ENCODE peak calls at places on chromosomes 11 and 22, in eight cellular contexts. One of them, this sample, is unnamed.
A peak's percentile ranks its signal among the peaks of the same experiment; 100 is the strongest.

GRCh38 chr11:61983419-61983818 is 16.0 kb upstream of the FTH1 start:
- DNase-seq in aorta: peak; percentile 18
- DNase-seq in adrenal gland: peak; percentile 98
- DNase-seq in cardiac muscle cell: no peak
- DNase-seq in Karpas-422: no peak
- DNase-seq in SK-N-SH: no peak
- DNase-seq in fibroblast of lung: no peak
- DNase-seq in pancreas: peak; percentile 86
- DNase-seq in this sample: no peak

GRCh38 chr11:134515081-134515960 is 103.3 kb upstream of the B3GAT1 start:
- DNase-seq in cardiac muscle cell: no peak
- DNase-seq in adrenal gland: no peak
- DNase-seq in fibroblast of lung: no peak
- DNase-seq in SK-N-SH: no peak
- DNase-seq in Karpas-422: no peak
- DNase-seq in pancreas: no peak
- DNase-seq in aorta: no peak
- DNase-seq in this sample: no peak

GRCh38 chr11:40306938-40307548 is 1152.4 kb downstream of the LRRC4C start:
- DNase-seq in fibroblast of lung: peak; percentile 67
- DNase-seq in Karpas-422: peak; percentile 73
- DNase-seq in pancreas: no peak
- DNase-seq in cardiac muscle cell: peak; percentile 56
- DNase-seq in aorta: no peak
- DNase-seq in SK-N-SH: peak; percentile 60
- DNase-seq in adrenal gland: no peak
- DNase-seq in this sample: no peak

GRCh38 chr11:69344570-69345145 is 50.7 kb downstream of the MYEOV start:
- DNase-seq in cardiac muscle cell: no peak
- DNase-seq in SK-N-SH: no peak
- DNase-seq in adrenal gland: no peak
- DNase-seq in aorta: no peak
- DNase-seq in fibroblast of lung: no peak
- DNase-seq in Karpas-422: no peak
- DNase-seq in pancreas: no peak
- DNase-seq in this sample: no peak

GRCh38 chr11:119389611-119390254 is 8.2 kb upstream of the USP2 start:
- DNase-seq in Karpas-422: peak; percentile 69
- DNase-seq in cardiac muscle cell: no peak
- DNase-seq in pancreas: no peak
- DNase-seq in adrenal gland: no peak
- DNase-seq in fibroblast of lung: no peak
- DNase-seq in SK-N-SH: no peak
- DNase-seq in aorta: no peak
- DNase-seq in this sample: no peak

GRCh38 chr11:121615506-121615905 is 162.7 kb upstream of the SORL1-AS1 start:
- DNase-seq in SK-N-SH: no peak
- DNase-seq in Karpas-422: no peak
- DNase-seq in fibroblast of lung: peak; percentile 28
- DNase-seq in adrenal gland: no peak
- DNase-seq in aorta: no peak
- DNase-seq in cardiac muscle cell: no peak
- DNase-seq in pancreas: no peak
- DNase-seq in this sample: no peak

GRCh38 chr11:123188508-123189165 is 6.4 kb downstream of the CLMP start:
- DNase-seq in aorta: peak; percentile 59
- DNase-seq in pancreas: no peak
- DNase-seq in fibroblast of lung: peak; percentile 97
- DNase-seq in cardiac muscle cell: no peak
- DNase-seq in Karpas-422: no peak
- DNase-seq in adrenal gland: no peak
- DNase-seq in SK-N-SH: no peak
- DNase-seq in this sample: no peak

GRCh38 chr11:43035011-43035564 is 276.7 kb upstream of the API5 start:
- DNase-seq in cardiac muscle cell: no peak
- DNase-seq in pancreas: peak; percentile 5
- DNase-seq in Karpas-422: no peak
- DNase-seq in fibroblast of lung: no peak
- DNase-seq in adrenal gland: no peak
- DNase-seq in SK-N-SH: no peak
- DNase-seq in aorta: no peak
- DNase-seq in this sample: no peak

GRCh38 chr22:36853407-36854099 is 7.3 kb upstream of the NCF4 start:
- DNase-seq in adrenal gland: peak; percentile 72
- DNase-seq in fibroblast of lung: peak; percentile 33
- DNase-seq in aorta: peak; percentile 89
- DNase-seq in Karpas-422: peak; percentile 97
- DNase-seq in cardiac muscle cell: peak; percentile 51
- DNase-seq in SK-N-SH: peak; percentile 70
- DNase-seq in pancreas: peak; percentile 28
- DNase-seq in this sample: peak; percentile 10

GRCh38 chr11:18137186-18137800 is 4.9 kb downstream of the MRGPRX3 start:
- DNase-seq in cardiac muscle cell: no peak
- DNase-seq in Karpas-422: no peak
- DNase-seq in aorta: no peak
- DNase-seq in pancreas: no peak
- DNase-seq in adrenal gland: no peak
- DNase-seq in fibroblast of lung: no peak
- DNase-seq in SK-N-SH: no peak
- DNase-seq in this sample: no peak

GRCh38 chr11:84837402-84838069 is 789.6 kb downstream of the DLG2 start:
- DNase-seq in SK-N-SH: no peak
- DNase-seq in fibroblast of lung: no peak
- DNase-seq in Karpas-422: no peak
- DNase-seq in adrenal gland: no peak
- DNase-seq in pancreas: no peak
- DNase-seq in aorta: no peak
- DNase-seq in cardiac muscle cell: no peak
- DNase-seq in this sample: no peak

GRCh38 chr11:93583490-93583889 is 40.3 kb upstream of the SMCO4 start:
- DNase-seq in adrenal gland: no peak
- DNase-seq in pancreas: no peak
- DNase-seq in Karpas-422: no peak
- DNase-seq in fibroblast of lung: no peak
- DNase-seq in cardiac muscle cell: no peak
- DNase-seq in SK-N-SH: no peak
- DNase-seq in aorta: no peak
- DNase-seq in this sample: no peak

GRCh38 chr11:27882066-27882697 is 181.9 kb upstream of the BDNF start:
- DNase-seq in SK-N-SH: no peak
- DNase-seq in aorta: no peak
- DNase-seq in adrenal gland: no peak
- DNase-seq in Karpas-422: no peak
- DNase-seq in fibroblast of lung: no peak
- DNase-seq in pancreas: no peak
- DNase-seq in cardiac muscle cell: no peak
- DNase-seq in this sample: no peak

GRCh38 chr11:76792505-76793264 is 9.5 kb downstream of the TSKU start:
- DNase-seq in Karpas-422: no peak
- DNase-seq in fibroblast of lung: no peak
- DNase-seq in adrenal gland: no peak
- DNase-seq in aorta: no peak
- DNase-seq in cardiac muscle cell: no peak
- DNase-seq in pancreas: no peak
- DNase-seq in SK-N-SH: peak; percentile 32
- DNase-seq in this sample: no peak

GRCh38 chr11:33723238-33723881 is 12.9 kb downstream of the CD59 start:
- DNase-seq in fibroblast of lung: peak; percentile 93
- DNase-seq in Karpas-422: no peak
- DNase-seq in aorta: no peak
- DNase-seq in pancreas: no peak
- DNase-seq in SK-N-SH: no peak
- DNase-seq in adrenal gland: peak; percentile 42
- DNase-seq in cardiac muscle cell: no peak
- DNase-seq in this sample: no peak

GRCh38 chr11:103829596-103829995 is 206.8 kb upstream of the DDI1 start:
- DNase-seq in SK-N-SH: no peak
- DNase-seq in cardiac muscle cell: no peak
- DNase-seq in Karpas-422: no peak
- DNase-seq in fibroblast of lung: no peak
- DNase-seq in adrenal gland: no peak
- DNase-seq in pancreas: no peak
- DNase-seq in aorta: no peak
- DNase-seq in this sample: no peak

GRCh38 chr11:98566978-98567377 is 453.8 kb upstream of the CNTN5 start:
- DNase-seq in pancreas: no peak
- DNase-seq in fibroblast of lung: no peak
- DNase-seq in aorta: no peak
- DNase-seq in SK-N-SH: no peak
- DNase-seq in Karpas-422: no peak
- DNase-seq in adrenal gland: no peak
- DNase-seq in cardiac muscle cell: no peak
- DNase-seq in this sample: no peak

GRCh38 chr11:69918231-69918937 is 99.2 kb upstream of the FGF3 start:
- DNase-seq in cardiac muscle cell: no peak
- DNase-seq in adrenal gland: peak; percentile 73
- DNase-seq in Karpas-422: no peak
- DNase-seq in fibroblast of lung: no peak
- DNase-seq in pancreas: no peak
- DNase-seq in aorta: peak; percentile 79
- DNase-seq in SK-N-SH: no peak
- DNase-seq in this sample: peak; percentile 69

GRCh38 chr11:28009383-28009782 is 98.6 kb downstream of the KIF18A start:
- DNase-seq in fibroblast of lung: peak; percentile 89
- DNase-seq in Karpas-422: no peak
- DNase-seq in adrenal gland: no peak
- DNase-seq in SK-N-SH: no peak
- DNase-seq in cardiac muscle cell: no peak
- DNase-seq in aorta: no peak
- DNase-seq in pancreas: no peak
- DNase-seq in this sample: no peak

GRCh38 chr11:17839973-17840611 is 105.5 kb downstream of the KCNC1 start:
- DNase-seq in Karpas-422: no peak
- DNase-seq in pancreas: no peak
- DNase-seq in adrenal gland: peak; percentile 17
- DNase-seq in cardiac muscle cell: no peak
- DNase-seq in SK-N-SH: no peak
- DNase-seq in aorta: no peak
- DNase-seq in fibroblast of lung: peak; percentile 24
- DNase-seq in this sample: no peak

GRCh38 chr11:20762112-20762511 is 92.7 kb downstream of the NELL1 start:
- DNase-seq in cardiac muscle cell: no peak
- DNase-seq in fibroblast of lung: no peak
- DNase-seq in Karpas-422: no peak
- DNase-seq in pancreas: no peak
- DNase-seq in adrenal gland: no peak
- DNase-seq in SK-N-SH: no peak
- DNase-seq in aorta: no peak
- DNase-seq in this sample: no peak

GRCh38 chr22:42990131-42990838 is 24.7 kb downstream of the PACSIN2 start:
- DNase-seq in SK-N-SH: no peak
- DNase-seq in Karpas-422: no peak
- DNase-seq in adrenal gland: peak; percentile 86
- DNase-seq in pancreas: no peak
- DNase-seq in cardiac muscle cell: no peak
- DNase-seq in aorta: peak; percentile 69
- DNase-seq in fibroblast of lung: peak; percentile 89
- DNase-seq in this sample: no peak

GRCh38 chr22:45039206-45039605 is 29.4 kb upstream of the PHF21B start:
- DNase-seq in fibroblast of lung: no peak
- DNase-seq in SK-N-SH: no peak
- DNase-seq in pancreas: no peak
- DNase-seq in adrenal gland: no peak
- DNase-seq in Karpas-422: no peak
- DNase-seq in aorta: no peak
- DNase-seq in cardiac muscle cell: no peak
- DNase-seq in this sample: no peak

GRCh38 chr22:29831958-29832357 is 6.1 kb downstream of the ASCC2 start:
- DNase-seq in pancreas: no peak
- DNase-seq in Karpas-422: no peak
- DNase-seq in cardiac muscle cell: no peak
- DNase-seq in fibroblast of lung: no peak
- DNase-seq in aorta: no peak
- DNase-seq in SK-N-SH: no peak
- DNase-seq in adrenal gland: peak; percentile 66
- DNase-seq in this sample: no peak
- H3K27ac ChIP-seq in pancreas: no peak overlapping the region
- H3K27ac ChIP-seq in Karpas-422: no peak overlapping the region
- H3K27ac ChIP-seq in cardiac muscle cell: peak overlapping the region; percentile 56
- H3K27ac ChIP-seq in fibroblast of lung: no peak overlapping the region
- H3K27ac ChIP-seq in aorta: no peak overlapping the region
- H3K27ac ChIP-seq in SK-N-SH: peak overlapping the region; percentile 1
- H3K27ac ChIP-seq in adrenal gland: no peak overlapping the region
- H3K27ac ChIP-seq in this sample: no peak overlapping the region

GRCh38 chr22:44033689-44034088 is 9.6 kb downstream of the PARVB start:
- DNase-seq in cardiac muscle cell: peak; percentile 80
- DNase-seq in aorta: no peak
- DNase-seq in adrenal gland: no peak
- DNase-seq in fibroblast of lung: peak; percentile 78
- DNase-seq in pancreas: no peak
- DNase-seq in Karpas-422: no peak
- DNase-seq in SK-N-SH: no peak
- DNase-seq in this sample: no peak

GRCh38 chr22:44039566-44040171 is 15.6 kb downstream of the PARVB start:
- DNase-seq in adrenal gland: no peak
- DNase-seq in aorta: no peak
- DNase-seq in cardiac muscle cell: no peak
- DNase-seq in SK-N-SH: no peak
- DNase-seq in Karpas-422: no peak
- DNase-seq in fibroblast of lung: no peak
- DNase-seq in pancreas: no peak
- DNase-seq in this sample: no peak

GRCh38 chr22:44033287-44033686 is 9.2 kb downstream of the PARVB start:
- DNase-seq in fibroblast of lung: no peak
- DNase-seq in adrenal gland: no peak
- DNase-seq in SK-N-SH: no peak
- DNase-seq in aorta: no peak
- DNase-seq in pancreas: no peak
- DNase-seq in cardiac muscle cell: no peak
- DNase-seq in Karpas-422: no peak
- DNase-seq in this sample: peak; percentile 38

GRCh38 chr22:44042822-44043221 is 18.7 kb downstream of the PARVB start:
- DNase-seq in Karpas-422: no peak
- DNase-seq in cardiac muscle cell: no peak
- DNase-seq in aorta: no peak
- DNase-seq in pancreas: no peak
- DNase-seq in adrenal gland: no peak
- DNase-seq in SK-N-SH: no peak
- DNase-seq in fibroblast of lung: peak; percentile 53
- DNase-seq in this sample: no peak

GRCh38 chr22:44037519-44038370 is 13.6 kb downstream of the PARVB start:
- DNase-seq in pancreas: no peak
- DNase-seq in aorta: no peak
- DNase-seq in Karpas-422: no peak
- DNase-seq in adrenal gland: peak; percentile 85
- DNase-seq in fibroblast of lung: peak; percentile 94
- DNase-seq in SK-N-SH: no peak
- DNase-seq in cardiac muscle cell: no peak
- DNase-seq in this sample: no peak
- H3K27ac ChIP-seq in pancreas: no peak overlapping the region
- H3K27ac ChIP-seq in aorta: no peak overlapping the region
- H3K27ac ChIP-seq in Karpas-422: no peak overlapping the region
- H3K27ac ChIP-seq in adrenal gland: no peak overlapping the region
- H3K27ac ChIP-seq in fibroblast of lung: peak overlapping the region; percentile 32
- H3K27ac ChIP-seq in SK-N-SH: no peak overlapping the region
- H3K27ac ChIP-seq in cardiac muscle cell: no peak overlapping the region
- H3K27ac ChIP-seq in this sample: no peak overlapping the region

GRCh38 chr11:96267490-96268010 is 75.4 kb downstream of the MAML2 start:
- DNase-seq in adrenal gland: no peak
- DNase-seq in SK-N-SH: no peak
- DNase-seq in pancreas: no peak
- DNase-seq in fibroblast of lung: peak; percentile 54
- DNase-seq in aorta: no peak
- DNase-seq in Karpas-422: no peak
- DNase-seq in cardiac muscle cell: no peak
- DNase-seq in this sample: no peak
- H3K27ac ChIP-seq in adrenal gland: no peak overlapping the region
- H3K27ac ChIP-seq in SK-N-SH: peak overlapping the region; percentile 54
- H3K27ac ChIP-seq in pancreas: no peak overlapping the region
- H3K27ac ChIP-seq in fibroblast of lung: no peak overlapping the region
- H3K27ac ChIP-seq in aorta: no peak overlapping the region
- H3K27ac ChIP-seq in Karpas-422: no peak overlapping the region
- H3K27ac ChIP-seq in cardiac muscle cell: no peak overlapping the region
- H3K27ac ChIP-seq in this sample: no peak overlapping the region

GRCh38 chr22:38298312-38299000 is 18.8 kb downstream of the CSNK1E start:
- DNase-seq in adrenal gland: peak; percentile 83
- DNase-seq in Karpas-422: peak; percentile 80
- DNase-seq in pancreas: no peak
- DNase-seq in SK-N-SH: peak; percentile 52
- DNase-seq in aorta: no peak
- DNase-seq in cardiac muscle cell: no peak
- DNase-seq in fibroblast of lung: peak; percentile 95
- DNase-seq in this sample: no peak
- H3K27ac ChIP-seq in adrenal gland: no peak overlapping the region
- H3K27ac ChIP-seq in Karpas-422: no peak overlapping the region
- H3K27ac ChIP-seq in pancreas: no peak overlapping the region
- H3K27ac ChIP-seq in SK-N-SH: no peak overlapping the region
- H3K27ac ChIP-seq in aorta: no peak overlapping the region
- H3K27ac ChIP-seq in cardiac muscle cell: no peak overlapping the region
- H3K27ac ChIP-seq in fibroblast of lung: peak overlapping the region; percentile 10
- H3K27ac ChIP-seq in this sample: no peak overlapping the region

This sample was measured in caudate nucleus.